ENCODE peak calls at places on chromosomes 13 and 19, in four cellular contexts. Y, P, U and R are unnamed samples.

GRCh38 chr19:17075860-17076538 is 422 bp downstream of the MYO9B start:
- DNase-seq in Y (peak), U (peak), P (peak), R (no peak)

GRCh38 chr13:25844559-25845434 is 207.0 kb downstream of the SHISA2 start:
- DNase-seq in U (no peak), P (no peak), Y (no peak), R (no peak)

GRCh38 chr19:39334444-39334976 is 1.3 kb downstream of the GMFG start:
- DNase-seq in Y (no peak), U (no peak), P (no peak), R (no peak)

GRCh38 chr13:25862156-25862555 is 189.7 kb downstream of the SHISA2 start:
- DNase-seq in U (no peak), P (no peak), Y (no peak), R (no peak)

GRCh38 chr13:43469791-43470190 is 317.0 kb downstream of the ENOX1 start:
- DNase-seq in U (no peak), Y (no peak), P (no peak), R (no peak)

GRCh38 chr19:19627716-19628498 is at the start of gene LPAR2:
- DNase-seq in U (peak), P (peak), Y (peak), R (peak)

GRCh38 chr13:61670384-61671161 is 254.9 kb upstream of the PCDH20 start:
- DNase-seq in Y (no peak), U (no peak), P (no peak), R (no peak)

GRCh38 chr19:18157465-18158063 is 4.6 kb downstream of the PIK3R2 start:
- DNase-seq in Y (peak), U (no peak), P (no peak), R (no peak)

GRCh38 chr19:7783991-7784421 is 21.0 kb downstream of the CLEC4M start:
- DNase-seq in U (no peak), P (no peak), Y (no peak), R (no peak)

GRCh38 chr19:782195-783043 is 14.8 kb upstream of the PTBP1 start:
- DNase-seq in U (no peak), P (no peak), Y (no peak), R (no peak)

GRCh38 chr13:74575729-74576125 is 441.5 kb upstream of the KLF12 start:
- DNase-seq in U (no peak), P (peak), Y (peak), R (peak)

GRCh38 chr13:28338202-28338601 is 156.7 kb downstream of the FLT1 start:
- DNase-seq in Y (no peak), P (no peak), U (no peak), R (no peak)

GRCh38 chr13:77383097-77383496 is 56.2 kb upstream of the MYCBP2 start:
- DNase-seq in Y (no peak), U (no peak), P (no peak), R (no peak)

GRCh38 chr13:41468631-41469030 is 11.3 kb downstream of the RGCC start:
- DNase-seq in P (no peak), U (no peak), Y (no peak), R (no peak)

GRCh38 chr13:103164239-103164638 is 98.0 kb upstream of the SLC10A2 start:
- DNase-seq in P (no peak), U (no peak), Y (no peak), R (no peak)

GRCh38 chr19:33339016-33339749 is 34.3 kb upstream of the CEBPG start:
- DNase-seq in U (no peak), P (no peak), Y (no peak), R (no peak)

GRCh38 chr19:43595999-43596841 is at the start of the genes IRGQ and ZNF576:
- DNase-seq in P (peak), U (peak), Y (peak), R (peak)
- TF ChIP-seq CTCF in P (peak), U (no peak), Y (no peak), R (no peak)

GRCh38 chr13:34772881-34773280 is 169.2 kb upstream of the NBEA start:
- DNase-seq in P (no peak), U (no peak), Y (no peak), R (no peak)

GRCh38 chr13:34764246-34764645 is 177.8 kb upstream of the NBEA start:
- DNase-seq in Y (no peak), U (no peak), P (no peak), R (no peak)

GRCh38 chr13:34765446-34766180 is 176.5 kb upstream of the NBEA start:
- DNase-seq in Y (no peak), P (no peak), U (no peak), R (no peak)

GRCh38 chr13:34772206-34772605 is 169.9 kb upstream of the NBEA start:
- DNase-seq in U (no peak), P (no peak), Y (no peak), R (no peak)

DNA sequence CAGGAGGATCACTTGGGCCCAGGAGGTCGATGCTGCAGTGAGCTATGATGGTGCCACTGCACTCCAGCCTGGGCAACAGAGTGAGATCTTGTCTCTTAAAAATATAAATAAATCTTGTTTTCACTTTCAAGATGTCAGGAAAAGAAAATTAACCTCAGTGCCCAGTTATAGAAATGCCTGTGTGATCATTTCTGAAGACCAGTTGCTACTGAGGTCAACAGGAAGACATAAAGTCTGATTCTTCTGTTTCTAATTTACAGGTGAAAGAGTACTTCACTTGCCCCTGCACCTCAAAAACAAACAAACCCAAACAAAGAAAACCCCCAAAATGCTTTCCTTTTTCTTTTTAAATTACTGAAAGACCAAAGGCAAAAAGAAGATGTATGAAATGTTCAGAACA is 174.3 kb upstream of the NBEA start:
- DNase-seq in U (no peak), P (no peak), Y (no peak), R (no peak)
- TF ChIP-seq CTCF in U (no peak), P (no peak), Y (no peak), R (no peak)

DNA sequence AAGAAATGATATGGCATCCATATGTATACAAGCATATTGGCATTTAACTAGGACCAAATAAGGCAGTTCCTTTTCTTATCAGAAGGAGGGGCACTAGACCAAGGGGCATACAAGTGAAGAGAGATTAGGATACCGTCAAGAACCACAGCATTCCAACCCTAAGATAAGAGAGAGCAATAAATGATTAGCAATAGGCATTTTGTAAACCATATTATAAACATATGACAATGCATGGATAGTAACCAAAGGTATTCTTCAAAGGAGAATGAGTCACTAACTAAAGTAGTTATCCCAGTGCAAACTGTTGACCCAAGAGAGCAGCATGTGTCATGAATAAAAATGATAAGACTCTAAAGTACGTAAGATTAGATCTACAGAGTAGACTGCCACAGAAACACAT is 500.9 kb upstream of the HTR2A start:
- DNase-seq in P (no peak), Y (no peak), U (no peak), R (no peak)
- TF ChIP-seq CTCF in P (no peak), Y (no peak), U (no peak), R (no peak)

DNA sequence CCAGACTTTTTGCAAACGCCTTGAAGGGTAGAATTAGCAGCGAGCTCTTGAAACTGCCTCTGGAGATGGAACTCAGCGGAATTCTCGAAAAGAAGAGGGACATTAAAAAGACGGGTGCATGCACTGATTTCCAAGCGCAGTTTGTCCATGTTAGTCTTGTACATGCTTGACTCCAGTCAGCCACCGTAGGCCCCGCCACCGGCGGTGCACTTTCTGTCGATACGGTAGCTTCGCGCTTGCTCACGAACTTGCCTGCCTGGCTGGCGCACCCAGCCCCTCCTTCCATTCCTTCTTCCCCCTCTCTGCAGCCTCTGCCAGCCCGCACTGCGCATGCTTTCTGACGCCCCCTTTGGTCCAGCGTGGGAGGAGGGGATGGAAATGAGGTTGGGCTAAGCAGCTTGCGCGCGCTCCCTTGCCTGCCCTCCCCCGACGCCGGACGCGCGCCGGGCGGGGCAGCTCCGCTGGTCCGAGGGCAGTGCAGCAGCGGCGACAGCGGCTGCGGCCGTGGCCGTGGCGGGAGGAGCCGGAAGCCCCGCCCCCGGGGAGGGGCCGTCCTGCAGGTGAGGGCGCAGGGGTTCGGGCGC is at the start of gene ZNF575:
- DNase-seq in Y (peak), P (peak), U (peak), R (peak)
- TF ChIP-seq CTCF in Y (no peak), P (no peak), U (no peak), R (no peak)